ENCODE peak calls at places on chromosome 16, in nine cellular contexts. P is effector memory CD4-positive, alpha-beta T cell; V is iPS DF 6.9; X is HCT116; J is K562; L is SJCRH30; N is stomach; G is transverse colon; O is CD8-positive, alpha-beta memory T cell. R is an unnamed sample.

GRCh38 chr16:69424935-69425784 is 741 bp downstream of the CYB5B start:
- DNase-seq in L (peak; percentile 17), O (no peak), V (no peak), N (no peak), G (no peak), X (no peak), J (no peak), P (no peak), R (no peak)

GRCh38 chr16:1673424-1674151 is 4.5 kb upstream of the JPT2 start:
- DNase-seq in X (no peak), O (no peak), L (no peak), P (no peak), J (no peak), N (no peak), G (no peak), V (no peak), R (no peak)

GRCh38 chr16:29961127-29961478 is 776 bp upstream of the TMEM219 start:
- DNase-seq in L (no peak), X (no peak), J (no peak), V (no peak), N (no peak), P (no peak), O (no peak), G (no peak), R (no peak)

GRCh38 chr16:80084614-80085013 is 456.2 kb upstream of the DYNLRB2 start:
- DNase-seq in J (peak; percentile 40), P (no peak), X (no peak), V (peak; percentile 54), G (peak; percentile 27), N (peak; percentile 51), O (no peak), L (peak; percentile 54), R (peak; percentile 61)

GRCh38 chr16:30077656-30078055 is 1.9 kb downstream of the PPP4C start:
- DNase-seq in X (no peak), G (no peak), J (no peak), P (no peak), N (no peak), O (no peak), V (no peak), L (no peak), R (no peak)

GRCh38 chr16:1506494-1507213 is 13.5 kb downstream of the TELO2 start:
- DNase-seq in V (no peak), L (no peak), O (no peak), P (no peak), X (no peak), J (no peak), N (no peak), G (no peak), R (no peak)

GRCh38 chr16:2701713-2702437 is 18.1 kb downstream of the PRSS27 start:
- DNase-seq in G (no peak), N (no peak), X (no peak), J (no peak), L (no peak), V (no peak), O (no peak), P (no peak), R (no peak)

GRCh38 chr16:2056681-2057407 is 9.1 kb downstream of the TSC2 start:
- DNase-seq in O (no peak), J (no peak), X (no peak), N (no peak), P (no peak), G (no peak), L (no peak), V (no peak), R (no peak)

GRCh38 chr16:53061701-53062159 is 6.9 kb downstream of the CHD9 start:
- DNase-seq in P (no peak), O (no peak), X (no peak), J (no peak), G (peak; percentile 84), N (peak; percentile 63), V (no peak), L (no peak), R (no peak)

GRCh38 chr16:87127061-87127765 is 190.0 kb downstream of the C16orf95 start:
- DNase-seq in X (no peak), V (no peak), J (no peak), L (peak; percentile 33), P (no peak), N (no peak), G (no peak), O (no peak), R (no peak)

GRCh38 chr16:23534868-23535860 is 22.0 kb downstream of the EARS2 start:
- DNase-seq in J (no peak), G (no peak), L (no peak), X (no peak), V (no peak), O (no peak), P (no peak), N (no peak), R (no peak)

GRCh38 chr16:4409081-4409932 is 7.1 kb downstream of the CORO7 start:
- DNase-seq in X (no peak), N (no peak), L (peak; percentile 81), O (no peak), V (no peak), P (no peak), G (no peak), J (no peak), R (no peak)

GRCh38 chr16:21659124-21659523 is 4.6 kb upstream of the OTOA start:
- DNase-seq in P (no peak), N (no peak), O (no peak), V (no peak), X (no peak), G (no peak), L (no peak), J (no peak), R (no peak)
- H3K4me1 ChIP-seq in P (peaks cover 18% of the 10 kb centered on the region), N (peaks cover 27% of the 10 kb centered on the region), O (peaks cover 28% of the 10 kb centered on the region), V (no peaks in the 10 kb centered on the region), X (no peaks in the 10 kb centered on the region), G (no peaks in the 10 kb centered on the region), L (no peaks in the 10 kb centered on the region), J (peaks cover 7% of the 10 kb centered on the region), R (no peaks in the 10 kb centered on the region)

GRCh38 chr16:11737678-11738077 is 5.0 kb downstream of the TXNDC11 start:
- DNase-seq in N (no peak), V (no peak), X (no peak), G (no peak), J (no peak), P (no peak), L (no peak), O (no peak), R (no peak)

GRCh38 chr16:11734653-11735043 is 8.0 kb downstream of the TXNDC11 start:
- DNase-seq in V (no peak), P (no peak), N (no peak), G (no peak), L (no peak), X (no peak), J (no peak), O (no peak), R (no peak)

GRCh38 chr16:11738742-11739544 is 3.7 kb downstream of the TXNDC11 start:
- DNase-seq in O (no peak), L (no peak), J (no peak), G (peak; percentile 5), V (no peak), P (no peak), N (no peak), X (no peak), R (no peak)

GRCh38 chr16:11735801-11736200 is 6.9 kb downstream of the TXNDC11 start:
- DNase-seq in P (no peak), L (no peak), N (no peak), G (no peak), O (no peak), J (no peak), V (no peak), X (no peak), R (no peak)

GRCh38 chr16:11736903-11737302 is 5.8 kb downstream of the TXNDC11 start:
- DNase-seq in L (no peak), V (no peak), J (no peak), P (no peak), X (no peak), O (no peak), N (no peak), G (peak; percentile 4), R (no peak)
- H3K4me1 ChIP-seq in L (no peaks in the 10 kb centered on the region), V (no peaks in the 10 kb centered on the region), J (peaks cover under 1% of the 10 kb centered on the region), P (peaks cover 22% of the 10 kb centered on the region), X (peaks cover 22% of the 10 kb centered on the region), O (peaks cover 42% of the 10 kb centered on the region), N (peaks cover 96% of the 10 kb centered on the region), G (peaks cover 29% of the 10 kb centered on the region), R (peaks cover 3% of the 10 kb centered on the region)

GRCh38 chr16:27245276-27246231 is 23.0 kb downstream of the NSMCE1 start:
- DNase-seq in P (no peak), V (no peak), X (no peak), J (peak; percentile 48), N (no peak), O (no peak), L (no peak), G (no peak), R (no peak)

GRCh38 chr16:27242398-27242797 is 26.2 kb downstream of the NSMCE1 start:
- DNase-seq in N (no peak), V (no peak), O (no peak), P (no peak), J (no peak), X (no peak), L (no peak), G (no peak), R (no peak)

GRCh38 chr16:27242868-27243590 is 25.5 kb downstream of the NSMCE1 start:
- DNase-seq in G (no peak), P (no peak), J (peak; percentile 24), N (no peak), X (no peak), V (no peak), O (no peak), L (peak; percentile 89), R (no peak)

GRCh38 chr16:27243725-27244362 is 24.7 kb downstream of the NSMCE1 start:
- DNase-seq in G (no peak), N (no peak), O (no peak), L (no peak), V (no peak), X (no peak), P (no peak), J (no peak), R (no peak)

GRCh38 chr16:27244363-27244755 is 24.2 kb downstream of the NSMCE1 start:
- DNase-seq in L (no peak), X (no peak), N (no peak), O (no peak), P (no peak), V (no peak), J (no peak), G (no peak), R (no peak)
- H3K4me1 ChIP-seq in L (peaks cover 17% of the 10 kb centered on the region), X (peaks cover 19% of the 10 kb centered on the region), N (peaks cover 66% of the 10 kb centered on the region), O (peaks cover 29% of the 10 kb centered on the region), P (peaks cover 12% of the 10 kb centered on the region), V (no peaks in the 10 kb centered on the region), J (peaks cover 4% of the 10 kb centered on the region), G (peaks cover 43% of the 10 kb centered on the region), R (peaks cover 3% of the 10 kb centered on the region)

DNA sequence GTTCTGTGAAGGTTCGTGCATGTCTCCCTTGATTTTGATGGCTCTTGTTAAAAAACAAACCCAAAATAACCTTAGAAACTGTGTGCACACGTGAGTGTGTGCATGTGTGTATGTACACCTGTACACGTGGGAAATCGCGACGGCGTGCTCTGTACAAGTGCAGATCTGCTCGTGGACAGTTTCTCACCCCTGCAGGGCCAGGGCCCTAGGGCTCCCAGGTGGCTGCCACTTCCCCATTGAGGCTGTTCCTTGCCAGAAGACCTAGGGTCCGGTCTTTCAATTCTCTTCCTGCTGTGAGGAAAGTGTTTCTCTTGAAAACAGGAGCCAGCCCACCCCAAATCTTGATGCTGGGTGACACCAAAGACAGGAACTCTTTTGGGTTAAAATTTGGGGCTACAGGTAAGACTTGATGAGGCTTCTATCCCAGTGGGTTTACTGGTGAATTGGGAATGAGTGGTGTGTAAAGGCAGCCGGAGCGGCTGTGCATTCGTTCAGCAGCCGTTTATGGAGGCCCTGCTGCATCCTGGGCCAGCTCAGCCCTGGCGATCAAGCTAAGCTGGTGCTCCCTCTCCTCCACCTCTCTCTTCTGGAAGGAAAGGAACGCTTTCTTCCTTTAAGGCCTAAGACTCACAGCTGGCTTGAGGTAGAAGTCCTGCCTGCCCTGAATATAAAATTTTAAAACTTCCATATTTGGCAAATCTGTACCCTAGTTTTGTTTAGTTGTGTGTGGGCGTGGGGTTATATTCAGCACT is 137.9 kb downstream of the CLEC16A start:
- DNase-seq in G (no peak), O (no peak), N (no peak), V (no peak), J (no peak), X (no peak), P (no peak), L (no peak), R (no peak)
- H3K4me1 ChIP-seq in G (peaks cover 45% of the 10 kb centered on the region), O (peaks cover 20% of the 10 kb centered on the region), N (peaks cover 55% of the 10 kb centered on the region), V (no peaks in the 10 kb centered on the region), J (peaks cover 7% of the 10 kb centered on the region), X (peaks cover 72% of the 10 kb centered on the region), P (peaks cover 12% of the 10 kb centered on the region), L (peaks cover 6% of the 10 kb centered on the region), R (peaks cover 14% of the 10 kb centered on the region)